ENCODE peak calls at places on chromosomes 7 and 10, in nine cellular contexts. P is Panc1; Z is H7; M is GM10248; X is hepatic stellate cell; R is activated T-cell treated with anti-CD3 and anti-CD28 coated beads, Interleukin-2, amount 50 U/mL, for 4 hours; B is kidney; U is cerebellar cortex; L is Ammon's horn. I is an unnamed sample.

GRCh38 chr7:2261611-2262010 is 19.6 kb downstream of the NUDT1 start:
- DNase-seq in P (no peak), R (peak), B (no peak), L (peak), M (peak), X (no peak), Z (no peak), U (no peak), I (no peak)

GRCh38 chr7:47538846-47539311 is 43.0 kb downstream of the TNS3 start:
- DNase-seq in P (no peak), U (no peak), M (no peak), L (no peak), X (no peak), R (no peak), B (no peak), Z (no peak), I (no peak)

GRCh38 chr7:50333266-50333665 is 28.8 kb downstream of the IKZF1 start:
- DNase-seq in Z (peak), U (no peak), P (no peak), B (no peak), M (no peak), L (no peak), R (no peak), X (no peak), I (no peak)

GRCh38 chr7:131640686-131641085 is 84.3 kb upstream of the PODXL start:
- DNase-seq in Z (no peak), M (no peak), B (no peak), P (no peak), R (no peak), X (no peak), L (no peak), U (no peak), I (no peak)

GRCh38 chr7:38744746-38745145 is 113.6 kb upstream of the AMPH start:
- DNase-seq in L (no peak), M (no peak), X (peak), P (peak), U (no peak), Z (no peak), B (no peak), R (no peak), I (peak)

GRCh38 chr10:29329420-29329819 is 40.5 kb downstream of the LYZL1 start:
- DNase-seq in X (no peak), L (no peak), Z (no peak), P (no peak), M (no peak), B (no peak), U (no peak), R (no peak), I (no peak)

GRCh38 chr10:124425227-124425962 is 6.7 kb upstream of the OAT start:
- DNase-seq in B (no peak), M (no peak), L (no peak), P (no peak), U (no peak), Z (no peak), X (no peak), R (no peak), I (no peak)

GRCh38 chr7:134019251-134019650 is 107.9 kb upstream of the LRGUK start:
- DNase-seq in M (no peak), R (no peak), L (no peak), U (no peak), X (no peak), Z (no peak), B (no peak), P (no peak), I (no peak)

GRCh38 chr7:66558660-66559465 is 69.8 kb upstream of the KCTD7 start:
- DNase-seq in Z (peak), P (no peak), B (no peak), M (no peak), U (peak), X (no peak), R (no peak), L (peak), I (peak)

GRCh38 chr7:128911441-128912031 is 1.0 kb upstream of the KCP start:
- DNase-seq in P (no peak), B (no peak), L (no peak), X (no peak), R (no peak), U (peak), Z (peak), M (no peak), I (no peak)

GRCh38 chr10:52353960-52354394 is 39.9 kb downstream of the DKK1 start:
- DNase-seq in R (no peak), M (no peak), P (no peak), B (no peak), X (peak), L (peak), U (no peak), Z (no peak), I (no peak)

GRCh38 chr10:70564113-70564725 is 38.3 kb downstream of the PRF1 start:
- DNase-seq in L (no peak), B (peak), Z (no peak), P (no peak), X (no peak), R (no peak), M (no peak), U (no peak), I (no peak)

GRCh38 chr10:85851300-85851699 is 515.3 kb downstream of the GRID1 start:
- DNase-seq in Z (no peak), P (no peak), M (no peak), X (no peak), R (no peak), L (no peak), U (no peak), B (no peak), I (no peak)

GRCh38 chr10:62911210-62911963 is 95.2 kb upstream of the EGR2 start:
- DNase-seq in P (no peak), U (no peak), Z (peak), M (no peak), X (no peak), L (peak), R (no peak), B (no peak), I (no peak)

GRCh38 chr7:36127075-36127740 is 25.8 kb upstream of the EEPD1 start:
- DNase-seq in B (no peak), P (peak), L (no peak), M (no peak), X (no peak), R (no peak), Z (no peak), U (no peak), I (no peak)

GRCh38 chr10:44963772-44964633 is 4.4 kb downstream of the RASSF4 start:
- DNase-seq in X (no peak), M (no peak), Z (peak), B (peak), U (peak), L (peak), P (no peak), R (no peak), I (no peak)

GRCh38 chr7:132584796-132585494 is 8.7 kb upstream of the PLXNA4 start:
- DNase-seq in P (no peak), Z (peak), B (no peak), U (no peak), X (no peak), L (peak), R (no peak), M (no peak), I (no peak)

I was measured in H54.